ENCODE peak calls at places on chromosomes 7 and 10, in eight cellular contexts. T is left ventricle myocardium inferior, F is omental fat pad, X is choroid plexus epithelial cell, R is Calu3, I is spleen, M is neural progenitor cell, J is cardiac muscle cell. O is an unnamed sample.

GRCh38 chr7:16284581-16284980 is 136.8 kb downstream of the CRPPA start:
- DNase-seq in T (no peak), F (no peak), X (no peak), R (no peak), I (no peak), M (no peak), J (no peak), O (no peak)

GRCh38 chr7:2054927-2055326 is 177.8 kb downstream of the MAD1L1 start:
- DNase-seq in T (no peak), F (no peak), X (no peak), R (no peak), I (no peak), M (no peak), J (no peak), O (no peak)

GRCh38 chr10:54833029-54833428 is 32.0 kb upstream of the PCDH15 start:
- DNase-seq in T (no peak), F (no peak), X (no peak), R (no peak), I (no peak), M (no peak), J (no peak), O (no peak)

GRCh38 chr10:2908851-2909630 is 158.3 kb upstream of the PFKP start:
- DNase-seq in T (no peak), F (no peak), X (no peak), R (no peak), I (no peak), M (no peak), J (no peak), O (no peak)

GRCh38 chr7:16693601-16694318 is 47.8 kb downstream of the BZW2 start:
- DNase-seq in T (no peak), F (no peak), X (no peak), R (no peak), I (no peak), M (no peak), J (no peak), O (no peak)

GRCh38 chr10:124598773-124599587 is 137.4 kb downstream of the LHPP start:
- DNase-seq in T (no peak), F (no peak), X (no peak), R (no peak), I (peak), M (no peak), J (no peak), O (peak)

GRCh38 chr7:11726251-11727155 is 105.5 kb downstream of the THSD7A start:
- DNase-seq in T (peak), F (no peak), X (peak), R (no peak), I (no peak), M (peak), J (peak), O (no peak)

GRCh38 chr7:130444230-130444629 is 3.4 kb upstream of the CEP41 start:
- DNase-seq in T (no peak), F (no peak), X (peak), R (no peak), I (no peak), M (no peak), J (peak), O (no peak)

GRCh38 chr7:142835487-142835886 is 19.4 kb upstream of the EPHB6 start:
- DNase-seq in T (no peak), F (no peak), X (no peak), R (no peak), I (no peak), M (no peak), J (no peak), O (no peak)

GRCh38 chr7:106504620-106505019 is 156.3 kb downstream of the CCDC71L start:
- DNase-seq in T (no peak), F (no peak), X (peak), R (no peak), I (no peak), M (no peak), J (no peak), O (no peak)

GRCh38 chr10:92997620-92998019 is 63.0 kb upstream of the CYP26C1 start:
- DNase-seq in T (no peak), F (no peak), X (no peak), R (no peak), I (no peak), M (no peak), J (no peak), O (no peak)

GRCh38 chr10:10938676-10939075 is 79.0 kb upstream of the CELF2 start:
- DNase-seq in T (no peak), F (no peak), X (no peak), R (no peak), I (no peak), M (no peak), J (no peak), O (peak)

GRCh38 chr7:104862719-104863118 is 151.3 kb upstream of the KMT2E start:
- DNase-seq in T (no peak), F (no peak), X (peak), R (no peak), I (no peak), M (peak), J (peak), O (peak)

GRCh38 chr10:46022978-46023702 is 7.3 kb downstream of the NCOA4 start:
- DNase-seq in T (peak), F (peak), X (peak), R (peak), I (peak), M (peak), J (peak), O (peak)
- TF ChIP-seq CTCF in T (peak), F (no peak), X (no peak), R (no peak), I (peak), M (no peak), J (peak), O (no peak)

DNA sequence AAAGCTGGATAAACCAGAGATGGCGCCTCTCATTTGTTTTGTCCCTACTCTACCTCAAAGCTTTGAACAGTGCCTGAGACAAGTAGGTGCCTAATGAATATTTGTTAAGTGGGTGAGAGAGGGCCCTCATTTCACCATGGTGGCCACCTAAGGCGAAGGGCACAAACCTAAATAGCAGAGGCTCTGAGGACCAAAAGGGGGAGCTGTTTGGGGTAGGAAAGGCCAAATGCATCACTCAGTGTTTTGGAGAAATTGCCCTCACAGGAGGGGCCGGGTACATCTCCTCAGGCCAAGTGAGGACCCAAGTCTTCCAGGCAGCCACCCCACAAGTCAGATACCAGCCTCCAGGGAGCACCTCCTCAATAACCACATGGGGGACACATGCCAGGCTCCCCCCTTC is 14.0 kb downstream of the IMPDH1 start:
- DNase-seq in T (no peak), F (no peak), X (no peak), R (no peak), I (no peak), M (no peak), J (no peak), O (no peak)
- TF ChIP-seq CTCF in T (no peak), F (no peak), X (peak), R (no peak), I (no peak), M (no peak), J (peak), O (no peak)

GRCh38 chr10:131891196-131891928 is 9.4 kb upstream of the PPP2R2D start:
- DNase-seq in T (no peak), F (no peak), X (no peak), R (peak), I (peak), M (peak), J (no peak), O (peak)
- TF ChIP-seq CTCF in T (no peak), F (no peak), X (no peak), R (no peak), I (no peak), M (peak), J (peak), O (no peak)

GRCh38 chr7:117718116-117718515 is 155.1 kb downstream of the CTTNBP2 start:
- DNase-seq in T (no peak), F (no peak), X (no peak), R (no peak), I (no peak), M (no peak), J (no peak), O (no peak)

GRCh38 chr7:117716707-117717294 is 156.4 kb downstream of the CTTNBP2 start:
- DNase-seq in T (no peak), F (no peak), X (no peak), R (peak), I (no peak), M (no peak), J (no peak), O (no peak)

GRCh38 chr7:117717341-117717740 is 155.9 kb downstream of the CTTNBP2 start:
- DNase-seq in T (no peak), F (no peak), X (no peak), R (no peak), I (no peak), M (no peak), J (no peak), O (no peak)

GRCh38 chr7:117719377-117719776 is 153.9 kb downstream of the CTTNBP2 start:
- DNase-seq in T (no peak), F (no peak), X (no peak), R (no peak), I (no peak), M (no peak), J (no peak), O (no peak)

GRCh38 chr7:117715784-117716445 is 157.3 kb downstream of the CTTNBP2 start:
- DNase-seq in T (no peak), F (no peak), X (peak), R (peak), I (no peak), M (peak), J (peak), O (no peak)
- TF ChIP-seq CTCF in T (peak), F (no peak), X (peak), R (peak), I (peak), M (peak), J (peak), O (no peak)

DNA sequence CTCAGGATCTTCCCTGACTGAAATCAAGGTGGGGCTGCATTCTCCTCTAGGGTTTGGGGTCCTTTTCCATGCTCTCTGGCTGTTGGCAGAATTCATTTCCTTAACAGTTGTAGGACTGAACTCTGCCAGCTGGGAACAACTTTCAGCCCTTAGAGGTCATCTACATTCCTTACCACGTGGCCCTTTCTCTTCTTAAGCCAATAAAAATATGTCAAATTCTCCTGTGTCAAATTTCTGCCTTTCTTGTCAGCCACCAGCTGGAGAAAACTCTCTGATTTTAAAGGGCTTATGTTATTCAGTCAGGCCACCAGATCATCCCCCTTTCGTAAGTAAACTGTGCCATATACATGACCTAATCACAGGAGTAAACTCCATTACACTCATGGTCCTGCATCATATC is 95.3 kb upstream of the IL6 start:
- DNase-seq in T (no peak), F (no peak), X (no peak), R (no peak), I (no peak), M (no peak), J (peak), O (no peak)
- TF ChIP-seq CTCF in T (no peak), F (no peak), X (no peak), R (no peak), I (no peak), M (no peak), J (no peak), O (no peak)

DNA sequence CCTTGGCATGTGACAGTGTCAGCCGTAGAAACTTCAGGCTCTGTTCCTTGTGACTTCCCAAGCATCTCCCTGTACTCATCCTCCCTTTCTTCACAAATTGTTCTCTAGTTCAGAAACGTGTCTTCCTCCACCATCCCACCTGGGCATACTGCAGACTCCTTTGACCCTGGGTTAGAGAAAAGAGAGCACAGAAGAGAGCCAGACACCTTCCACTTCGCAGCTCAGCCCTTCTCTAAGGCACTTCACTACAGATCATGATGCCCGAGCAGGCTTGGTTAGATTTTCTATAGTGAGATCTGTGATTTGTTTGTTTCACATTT is 70.6 kb downstream of the XPNPEP1 start:
- DNase-seq in T (no peak), F (no peak), X (no peak), R (no peak), I (no peak), M (no peak), J (no peak), O (no peak)
- TF ChIP-seq CTCF in T (peak), F (no peak), X (no peak), R (no peak), I (no peak), M (no peak), J (no peak), O (peak)

GRCh38 chr7:82810558-82811259 is 352.0 kb downstream of the PCLO start:
- DNase-seq in T (no peak), F (no peak), X (peak), R (peak), I (no peak), M (peak), J (peak), O (no peak)

GRCh38 chr7:82818091-82818620 is 344.5 kb downstream of the PCLO start:
- DNase-seq in T (no peak), F (no peak), X (peak), R (no peak), I (no peak), M (peak), J (no peak), O (no peak)

GRCh38 chr7:82821037-82821436 is 341.6 kb downstream of the PCLO start:
- DNase-seq in T (no peak), F (no peak), X (no peak), R (no peak), I (peak), M (no peak), J (no peak), O (no peak)

DNA sequence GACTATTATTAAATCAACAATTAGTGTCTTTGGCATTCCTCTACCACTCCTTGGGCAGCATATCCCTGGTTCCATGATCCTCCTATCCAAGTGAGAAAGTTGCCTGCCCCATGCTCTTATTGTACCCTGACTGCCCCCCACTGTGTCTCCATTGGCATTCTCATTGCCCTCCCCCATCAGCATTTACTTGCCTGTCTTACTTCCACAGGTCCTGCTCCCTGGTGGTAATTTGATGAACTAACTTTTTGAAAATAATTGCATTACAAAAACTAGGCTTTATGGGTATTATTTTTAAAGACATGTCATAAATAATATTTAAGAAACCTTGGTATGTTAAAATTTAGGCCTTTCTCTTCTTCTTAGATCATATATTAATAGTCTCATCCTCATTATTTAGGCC is 346.4 kb downstream of the PCLO start:
- DNase-seq in T (no peak), F (no peak), X (no peak), R (no peak), I (no peak), M (no peak), J (no peak), O (no peak)
- TF ChIP-seq CTCF in T (no peak), F (no peak), X (peak), R (no peak), I (no peak), M (peak), J (peak), O (peak)